ENCODE peak calls at places on chromosomes 2 and 18, in four cellular contexts. E, T, X and B are unnamed samples.

GRCh38 chr2:209614630-209615369 is 156.8 kb upstream of the UNC80 start:
- DNase-seq in E (no peak), T (no peak), X (no peak), B (no peak)

GRCh38 chr18:46767217-46767616 is 10.4 kb upstream of the ST8SIA5 start:
- DNase-seq in E (no peak), T (peak; percentile 27), X (no peak), B (no peak)

GRCh38 chr18:42051411-42051810 is 96.4 kb downstream of the PIK3C3 start:
- DNase-seq in E (no peak), T (no peak), X (no peak), B (no peak)

GRCh38 chr18:8625693-8626092 is 16.5 kb downstream of the RAB12 start:
- DNase-seq in E (no peak), T (no peak), X (no peak), B (no peak)

GRCh38 chr18:8283901-8284585 is 325.2 kb upstream of the RAB12 start:
- DNase-seq in E (peak; percentile 74), T (no peak), X (no peak), B (no peak)

GRCh38 chr2:62856228-62857040 is 150.9 kb downstream of the EHBP1 start:
- DNase-seq in E (no peak), T (no peak), X (no peak), B (no peak)

GRCh38 chr2:236137066-236137465 is 31.1 kb downstream of the GBX2 start:
- DNase-seq in E (no peak), T (no peak), X (no peak), B (no peak)

GRCh38 chr2:9114457-9114856 is 92.2 kb upstream of the ASAP2 start:
- DNase-seq in E (no peak), T (no peak), X (no peak), B (no peak)

GRCh38 chr2:224286923-224287322 is 115.0 kb downstream of the FAM124B start:
- DNase-seq in E (no peak), T (no peak), X (no peak), B (peak; percentile 12)

GRCh38 chr2:145546091-145546490 is 1026.2 kb upstream of the ZEB2 start:
- DNase-seq in E (peak; percentile 76), T (peak; percentile 9), X (no peak), B (peak; percentile 8)

GRCh38 chr2:106159867-106160785 is 34.0 kb downstream of the UXS1 start:
- DNase-seq in E (no peak), T (no peak), X (no peak), B (no peak)

GRCh38 chr2:168119519-168120141 is 127.8 kb downstream of the STK39 start:
- DNase-seq in E (peak; percentile 76), T (peak; percentile 48), X (no peak), B (no peak)

GRCh38 chr2:68317971-68318685 is 1.6 kb downstream of the CNRIP1 start:
- DNase-seq in E (no peak), T (no peak), X (no peak), B (no peak)

GRCh38 chr18:9417081-9417841 is 58.1 kb upstream of the RALBP1 start:
- DNase-seq in E (peak; percentile 56), T (no peak), X (no peak), B (no peak)

GRCh38 chr18:64244571-64244970 is 95.7 kb upstream of the LINC00305 start:
- DNase-seq in E (no peak), T (no peak), X (no peak), B (no peak)

GRCh38 chr2:237700583-237701032 is 73.2 kb downstream of the LRRFIP1 start:
- DNase-seq in E (peak; percentile 91), T (no peak), X (peak; percentile 54), B (no peak)

GRCh38 chr18:11411021-11411420 is 198.4 kb upstream of the SLC35G4 start:
- DNase-seq in E (peak; percentile 65), T (no peak), X (no peak), B (no peak)

GRCh38 chr2:95275601-95276243 is 1.5 kb downstream of the PROM2 start:
- DNase-seq in E (no peak), T (no peak), X (no peak), B (no peak)

GRCh38 chr2:3644891-3645605 is 13.0 kb upstream of the ALLC start:
- DNase-seq in E (no peak), T (no peak), X (no peak), B (no peak)
- TF ChIP-seq ELK1 in E (no peak), T (no peak), X (no peak), B (no peak)

DNA sequence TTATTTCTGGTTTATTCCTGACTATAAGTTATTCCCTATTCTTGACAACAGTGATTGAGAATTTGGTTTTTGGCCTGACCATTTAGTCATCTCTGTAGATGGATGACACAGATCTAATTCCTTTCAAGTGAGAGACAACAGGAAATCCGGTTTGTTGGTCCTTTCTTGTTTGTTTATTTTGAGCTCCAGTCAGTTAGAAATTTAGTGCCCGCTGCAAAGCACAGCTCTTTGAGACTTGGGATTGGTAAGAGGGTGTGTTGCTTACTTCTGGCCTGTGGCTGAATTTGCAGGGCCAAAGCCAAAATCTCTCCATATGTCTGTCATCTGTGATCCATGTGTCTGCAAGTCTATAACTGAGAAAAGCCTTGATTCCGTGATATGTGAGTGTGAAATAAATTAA is 74.4 kb downstream of the BIN1 start:
- DNase-seq in E (no peak), T (no peak), X (no peak), B (no peak)
- TF ChIP-seq ELK1 in E (no peak), T (no peak), X (no peak), B (no peak)

DNA sequence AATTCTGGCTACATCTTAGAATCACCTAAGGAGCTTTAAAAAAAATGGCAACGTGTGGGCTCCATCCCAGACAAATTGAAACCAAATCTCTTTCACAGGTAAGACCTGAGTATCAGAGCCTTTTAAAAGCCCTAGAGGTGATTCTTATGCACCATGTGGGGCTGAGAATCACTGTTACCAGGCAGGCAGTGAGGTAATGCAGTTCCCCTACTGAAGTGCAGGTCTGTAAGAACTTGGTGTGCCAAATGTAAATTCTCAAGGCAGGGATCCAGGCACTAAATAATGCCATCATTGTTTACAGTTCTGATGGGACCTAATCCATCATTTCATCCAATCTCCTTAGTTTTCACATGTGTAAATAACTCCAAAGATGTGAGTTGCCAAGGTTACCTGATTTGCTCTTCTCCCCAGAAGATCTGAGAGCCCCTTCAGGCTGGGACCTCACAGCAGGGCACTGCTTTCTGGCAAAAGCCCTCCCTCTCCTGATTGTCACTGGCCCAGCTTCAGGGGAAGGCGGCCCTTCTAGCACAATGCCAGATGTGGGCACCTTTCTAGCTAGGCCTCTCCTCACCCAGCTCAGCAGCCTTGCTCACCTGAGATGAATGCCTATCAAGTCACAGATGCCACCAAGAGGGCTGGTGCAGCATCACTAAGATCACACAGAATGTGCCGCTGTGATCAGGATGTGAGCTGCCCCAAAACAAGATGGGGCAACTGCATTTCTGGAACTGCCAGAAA is 73.6 kb upstream of the RGPD5 start:
- DNase-seq in E (no peak), T (no peak), X (no peak), B (no peak)
- TF ChIP-seq ELK1 in E (no peak), T (no peak), X (no peak), B (no peak)

DNA sequence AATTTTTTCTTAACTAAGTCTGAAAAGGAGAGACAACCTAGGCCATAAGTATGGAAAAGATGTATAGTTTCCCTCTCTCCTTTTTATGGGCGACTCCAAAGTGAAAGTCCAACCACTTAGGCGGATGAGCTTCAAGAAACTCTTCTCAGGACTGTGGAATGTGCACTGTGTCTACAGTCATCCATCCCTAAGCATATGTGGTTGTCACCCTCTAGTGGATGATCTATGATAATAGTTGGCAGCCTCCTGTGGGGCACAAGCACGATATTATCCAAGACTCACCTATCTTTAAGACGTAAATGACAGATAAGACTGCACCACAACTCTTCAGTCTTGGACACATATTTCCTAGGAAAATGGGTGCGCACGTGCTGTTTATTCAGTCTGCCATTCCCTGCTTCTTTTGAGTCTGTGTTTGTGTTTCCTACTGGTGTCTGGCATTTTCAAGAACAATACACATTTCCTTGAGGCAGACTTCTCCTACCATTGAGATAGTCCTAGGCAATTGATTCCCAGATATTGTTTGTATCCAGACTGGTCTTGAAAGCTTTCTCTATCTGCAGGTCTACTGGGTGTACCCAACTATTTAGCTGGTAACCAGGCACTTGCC is 145.5 kb upstream of the CTAGE1 start:
- DNase-seq in E (peak; percentile 95), T (peak; percentile 68), X (peak; percentile 3), B (peak; percentile 82)
- TF ChIP-seq ELK1 in E (no peak), T (no peak), X (no peak), B (no peak)